ENCODE peak calls at places on chromosomes 13 and 19, in seven cellular contexts. One of them, this sample, is unnamed.

GRCh38 chr19:13376537-13376936 is 129.7 kb downstream of the CACNA1A start:
- DNase-seq in mesendoderm: no peak
- DNase-seq in IMR-90: no peak
- DNase-seq in neuronal stem cell: no peak
- DNase-seq in H1: no peak
- DNase-seq in mesenchymal stem cell: no peak
- DNase-seq in H9: no peak
- DNase-seq in this sample: no peak

GRCh38 chr19:42028304-42029216 is 34.5 kb upstream of the ATP1A3 start:
- DNase-seq in mesendoderm: peak; percentile 80
- DNase-seq in IMR-90: no peak
- DNase-seq in neuronal stem cell: peak; percentile 33
- DNase-seq in H1: peak; percentile 44
- DNase-seq in mesenchymal stem cell: no peak
- DNase-seq in H9: peak; percentile 89
- DNase-seq in this sample: no peak

GRCh38 chr19:33577947-33578346 is 43.8 kb upstream of the CHST8 start:
- DNase-seq in mesendoderm: no peak
- DNase-seq in IMR-90: no peak
- DNase-seq in neuronal stem cell: no peak
- DNase-seq in H1: no peak
- DNase-seq in mesenchymal stem cell: no peak
- DNase-seq in H9: no peak
- DNase-seq in this sample: no peak

GRCh38 chr13:47437411-47437810 is 540.6 kb upstream of the HTR2A start:
- DNase-seq in mesendoderm: no peak
- DNase-seq in IMR-90: peak; percentile 89
- DNase-seq in neuronal stem cell: no peak
- DNase-seq in H1: no peak
- DNase-seq in mesenchymal stem cell: peak; percentile 50
- DNase-seq in H9: no peak
- DNase-seq in this sample: no peak

GRCh38 chr13:75959861-75960481 is 323.8 kb downstream of the LMO7 start:
- DNase-seq in mesendoderm: no peak
- DNase-seq in IMR-90: no peak
- DNase-seq in neuronal stem cell: no peak
- DNase-seq in H1: no peak
- DNase-seq in mesenchymal stem cell: no peak
- DNase-seq in H9: no peak
- DNase-seq in this sample: no peak

GRCh38 chr19:35845215-35846037 is 6.9 kb downstream of the NPHS1 start:
- DNase-seq in mesendoderm: peak; percentile 25
- DNase-seq in IMR-90: no peak
- DNase-seq in neuronal stem cell: no peak
- DNase-seq in H1: no peak
- DNase-seq in mesenchymal stem cell: peak; percentile 8
- DNase-seq in H9: peak; percentile 70
- DNase-seq in this sample: peak; percentile 9

GRCh38 chr13:35894636-35895035 is 236.5 kb downstream of the DCLK1 start:
- DNase-seq in mesendoderm: no peak
- DNase-seq in IMR-90: peak; percentile 7
- DNase-seq in neuronal stem cell: no peak
- DNase-seq in H1: no peak
- DNase-seq in mesenchymal stem cell: no peak
- DNase-seq in H9: no peak
- DNase-seq in this sample: no peak

GRCh38 chr13:30021611-30022010 is 171.2 kb upstream of the UBL3 start:
- DNase-seq in mesendoderm: no peak
- DNase-seq in IMR-90: peak; percentile 37
- DNase-seq in neuronal stem cell: no peak
- DNase-seq in H1: no peak
- DNase-seq in mesenchymal stem cell: no peak
- DNase-seq in H9: no peak
- DNase-seq in this sample: no peak

GRCh38 chr19:38433268-38433733 is at the start of gene RYR1:
- DNase-seq in mesendoderm: peak; percentile 90
- DNase-seq in IMR-90: no peak
- DNase-seq in neuronal stem cell: peak; percentile 68
- DNase-seq in H1: no peak
- DNase-seq in mesenchymal stem cell: no peak
- DNase-seq in H9: peak; percentile 97
- DNase-seq in this sample: no peak

GRCh38 chr19:6834433-6834832 is 52.9 kb upstream of the ADGRE1 start:
- DNase-seq in mesendoderm: no peak
- DNase-seq in IMR-90: no peak
- DNase-seq in neuronal stem cell: no peak
- DNase-seq in H1: no peak
- DNase-seq in mesenchymal stem cell: no peak
- DNase-seq in H9: no peak
- DNase-seq in this sample: no peak

GRCh38 chr19:35846038-35846668 is 6.2 kb downstream of the NPHS1 start:
- DNase-seq in mesendoderm: peak; percentile 49
- DNase-seq in IMR-90: no peak
- DNase-seq in neuronal stem cell: no peak
- DNase-seq in H1: no peak
- DNase-seq in mesenchymal stem cell: peak; percentile 8
- DNase-seq in H9: peak; percentile 71
- DNase-seq in this sample: no peak

GRCh38 chr19:15200575-15201364 is at the start of gene NOTCH3:
- DNase-seq in mesendoderm: peak; percentile 43
- DNase-seq in IMR-90: no peak
- DNase-seq in neuronal stem cell: peak; percentile 51
- DNase-seq in H1: no peak
- DNase-seq in mesenchymal stem cell: no peak
- DNase-seq in H9: peak; percentile 51
- DNase-seq in this sample: no peak

GRCh38 chr19:2289714-2290435 is 7.9 kb upstream of the PEAK3 start:
- DNase-seq in mesendoderm: no peak
- DNase-seq in IMR-90: no peak
- DNase-seq in neuronal stem cell: no peak
- DNase-seq in H1: no peak
- DNase-seq in mesenchymal stem cell: no peak
- DNase-seq in H9: no peak
- DNase-seq in this sample: no peak

GRCh38 chr19:7975037-7975436 is 30.4 kb downstream of the ELAVL1 start:
- DNase-seq in mesendoderm: no peak
- DNase-seq in IMR-90: no peak
- DNase-seq in neuronal stem cell: no peak
- DNase-seq in H1: no peak
- DNase-seq in mesenchymal stem cell: no peak
- DNase-seq in H9: no peak
- DNase-seq in this sample: no peak

GRCh38 chr13:104871456-104871855 is 1664.0 kb downstream of the EFNB2 start:
- DNase-seq in mesendoderm: no peak
- DNase-seq in IMR-90: no peak
- DNase-seq in neuronal stem cell: no peak
- DNase-seq in H1: no peak
- DNase-seq in mesenchymal stem cell: no peak
- DNase-seq in H9: no peak
- DNase-seq in this sample: no peak

GRCh38 chr13:26989261-26990007 is 182.2 kb downstream of the USP12 start:
- DNase-seq in mesendoderm: no peak
- DNase-seq in IMR-90: no peak
- DNase-seq in neuronal stem cell: no peak
- DNase-seq in H1: no peak
- DNase-seq in mesenchymal stem cell: no peak
- DNase-seq in H9: no peak
- DNase-seq in this sample: no peak

GRCh38 chr13:58324130-58324529 is 692.6 kb downstream of the PCDH17 start:
- DNase-seq in mesendoderm: no peak
- DNase-seq in IMR-90: no peak
- DNase-seq in neuronal stem cell: no peak
- DNase-seq in H1: no peak
- DNase-seq in mesenchymal stem cell: peak; percentile 17
- DNase-seq in H9: no peak
- DNase-seq in this sample: peak; percentile 72

GRCh38 chr13:49649244-49649962 is 21.1 kb downstream of the ARL11 start:
- DNase-seq in mesendoderm: peak; percentile 70
- DNase-seq in IMR-90: peak; percentile 68
- DNase-seq in neuronal stem cell: no peak
- DNase-seq in H1: no peak
- DNase-seq in mesenchymal stem cell: peak; percentile 67
- DNase-seq in H9: no peak
- DNase-seq in this sample: peak; percentile 55

GRCh38 chr13:29457299-29457698 is 138.2 kb downstream of the SLC7A1 start:
- DNase-seq in mesendoderm: no peak
- DNase-seq in IMR-90: peak; percentile 79
- DNase-seq in neuronal stem cell: no peak
- DNase-seq in H1: no peak
- DNase-seq in mesenchymal stem cell: peak; percentile 74
- DNase-seq in H9: no peak
- DNase-seq in this sample: peak; percentile 79

GRCh38 chr19:13537454-13537853 is 31.2 kb upstream of the CACNA1A start:
- DNase-seq in mesendoderm: peak; percentile 60
- DNase-seq in IMR-90: no peak
- DNase-seq in neuronal stem cell: no peak
- DNase-seq in H1: no peak
- DNase-seq in mesenchymal stem cell: no peak
- DNase-seq in H9: peak; percentile 64
- DNase-seq in this sample: no peak

GRCh38 chr13:51959773-51960172 is 51.5 kb downstream of the ATP7B start:
- DNase-seq in mesendoderm: peak; percentile 21
- DNase-seq in IMR-90: no peak
- DNase-seq in neuronal stem cell: no peak
- DNase-seq in H1: no peak
- DNase-seq in mesenchymal stem cell: no peak
- DNase-seq in H9: no peak
- DNase-seq in this sample: no peak

DNA sequence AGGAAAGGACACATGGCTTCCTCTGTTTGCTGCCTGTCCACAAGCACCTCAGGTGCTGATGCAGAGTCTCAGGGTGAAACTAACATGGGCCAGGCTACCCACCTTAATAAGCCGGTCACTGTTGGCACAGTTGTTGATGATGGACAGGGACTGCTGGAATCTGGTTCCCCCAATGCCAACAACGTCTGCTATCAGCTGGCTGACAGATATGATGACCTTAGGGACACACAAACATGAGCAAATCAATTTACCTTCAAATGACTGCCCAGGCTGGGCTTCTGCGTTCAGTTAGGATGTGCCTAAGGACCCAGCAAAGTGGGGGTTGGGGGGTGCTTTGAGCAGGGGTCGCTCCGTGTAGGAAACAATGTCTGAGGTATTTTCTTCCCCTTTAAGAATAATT is 77.1 kb upstream of the SLC15A1 start:
- DNase-seq in mesendoderm: no peak
- DNase-seq in IMR-90: no peak
- DNase-seq in neuronal stem cell: no peak
- DNase-seq in H1: no peak
- DNase-seq in mesenchymal stem cell: no peak
- DNase-seq in H9: no peak
- DNase-seq in this sample: no peak
- H3K18ac ChIP-seq in mesendoderm: no peak overlapping the region
- H3K18ac ChIP-seq in IMR-90: no peak overlapping the region
- H3K18ac ChIP-seq in neuronal stem cell: no peak overlapping the region
- H3K18ac ChIP-seq in H1: no peak overlapping the region
- H3K18ac ChIP-seq in mesenchymal stem cell: no peak overlapping the region
- H3K18ac ChIP-seq in H9: no peak overlapping the region
- H3K18ac ChIP-seq in this sample: no peak overlapping the region

GRCh38 chr19:16682539-16682938 is 21.6 kb downstream of the TMEM38A start:
- DNase-seq in mesendoderm: no peak
- DNase-seq in IMR-90: no peak
- DNase-seq in neuronal stem cell: no peak
- DNase-seq in H1: no peak
- DNase-seq in mesenchymal stem cell: no peak
- DNase-seq in H9: no peak
- DNase-seq in this sample: no peak

GRCh38 chr19:16678498-16678897 is 17.6 kb downstream of the TMEM38A start:
- DNase-seq in mesendoderm: no peak
- DNase-seq in IMR-90: no peak
- DNase-seq in neuronal stem cell: no peak
- DNase-seq in H1: no peak
- DNase-seq in mesenchymal stem cell: no peak
- DNase-seq in H9: no peak
- DNase-seq in this sample: peak; percentile 74

GRCh38 chr19:16676101-16676798 is 15.3 kb downstream of the TMEM38A start:
- DNase-seq in mesendoderm: no peak
- DNase-seq in IMR-90: no peak
- DNase-seq in neuronal stem cell: no peak
- DNase-seq in H1: no peak
- DNase-seq in mesenchymal stem cell: no peak
- DNase-seq in H9: no peak
- DNase-seq in this sample: peak; percentile 86

GRCh38 chr19:16677060-16677459 is 16.1 kb downstream of the TMEM38A start:
- DNase-seq in mesendoderm: no peak
- DNase-seq in IMR-90: no peak
- DNase-seq in neuronal stem cell: no peak
- DNase-seq in H1: no peak
- DNase-seq in mesenchymal stem cell: no peak
- DNase-seq in H9: no peak
- DNase-seq in this sample: no peak

GRCh38 chr19:16679811-16680210 is 18.9 kb downstream of the TMEM38A start:
- DNase-seq in mesendoderm: no peak
- DNase-seq in IMR-90: no peak
- DNase-seq in neuronal stem cell: no peak
- DNase-seq in H1: no peak
- DNase-seq in mesenchymal stem cell: no peak
- DNase-seq in H9: no peak
- DNase-seq in this sample: no peak
- H4K8ac ChIP-seq in mesendoderm: no peak overlapping the region
- H4K8ac ChIP-seq in IMR-90: no peak overlapping the region
- H4K8ac ChIP-seq in neuronal stem cell: no peak overlapping the region
- H4K8ac ChIP-seq in H1: no peak overlapping the region
- H4K8ac ChIP-seq in mesenchymal stem cell: no peak overlapping the region
- H4K8ac ChIP-seq in H9: no peak overlapping the region
- H4K8ac ChIP-seq in this sample: no peak overlapping the region

DNA sequence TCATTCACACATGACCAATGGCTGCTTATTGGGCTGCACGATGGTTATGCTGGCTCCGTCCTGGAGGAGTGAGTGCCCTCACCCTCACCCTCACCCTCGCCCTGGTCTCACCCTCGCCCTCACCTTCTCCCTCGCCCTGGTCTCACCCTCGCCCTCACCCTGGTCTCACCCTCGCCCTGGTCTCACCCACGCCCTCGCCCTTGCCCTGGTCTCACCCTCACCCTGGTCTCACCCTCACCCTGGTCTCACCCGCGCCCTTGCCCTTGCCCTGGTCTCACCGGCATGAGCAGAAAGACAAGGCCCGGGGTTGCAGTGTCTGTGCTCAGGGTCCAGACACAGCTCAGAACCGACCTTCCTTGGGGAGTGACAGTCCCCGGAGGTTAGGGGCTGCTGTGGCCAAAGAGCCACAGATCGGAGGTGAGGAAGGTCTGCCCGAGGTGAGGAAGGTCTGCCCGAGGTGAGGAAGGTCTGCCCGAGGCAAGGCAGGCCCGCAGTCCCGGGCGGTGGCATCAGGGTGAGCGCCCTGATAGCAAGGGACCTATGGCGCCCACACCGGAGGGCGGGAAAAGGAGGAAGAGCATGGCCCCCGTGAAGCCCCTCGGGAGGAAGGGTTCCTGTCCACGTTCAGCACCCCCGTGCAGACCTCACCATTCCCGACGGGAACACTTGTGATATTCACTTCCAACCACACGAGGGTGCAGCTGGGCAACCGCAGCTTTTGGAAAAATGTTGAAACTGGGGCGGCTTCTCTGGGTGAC is 65.6 kb downstream of the MCF2L start:
- DNase-seq in mesendoderm: peak; percentile 64
- DNase-seq in IMR-90: peak; percentile 56
- DNase-seq in neuronal stem cell: peak; percentile 33
- DNase-seq in H1: no peak
- DNase-seq in mesenchymal stem cell: peak; percentile 52
- DNase-seq in H9: peak; percentile 60
- DNase-seq in this sample: peak; percentile 56
- H3K18ac ChIP-seq in mesendoderm: no peak overlapping the region
- H3K18ac ChIP-seq in IMR-90: no peak overlapping the region
- H3K18ac ChIP-seq in neuronal stem cell: no peak overlapping the region
- H3K18ac ChIP-seq in H1: no peak overlapping the region
- H3K18ac ChIP-seq in mesenchymal stem cell: no peak overlapping the region
- H3K18ac ChIP-seq in H9: no peak overlapping the region
- H3K18ac ChIP-seq in this sample: no peak overlapping the region

GRCh38 chr19:22026687-22027086 is 15.9 kb upstream of the ZNF208 start:
- DNase-seq in mesendoderm: no peak
- DNase-seq in IMR-90: no peak
- DNase-seq in neuronal stem cell: no peak
- DNase-seq in H1: no peak
- DNase-seq in mesenchymal stem cell: no peak
- DNase-seq in H9: no peak
- DNase-seq in this sample: peak; percentile 71
- H4K8ac ChIP-seq in mesendoderm: no peak overlapping the region
- H4K8ac ChIP-seq in IMR-90: no peak overlapping the region
- H4K8ac ChIP-seq in neuronal stem cell: no peak overlapping the region
- H4K8ac ChIP-seq in H1: no peak overlapping the region
- H4K8ac ChIP-seq in mesenchymal stem cell: no peak overlapping the region
- H4K8ac ChIP-seq in H9: no peak overlapping the region
- H4K8ac ChIP-seq in this sample: no peak overlapping the region

This sample was measured in trophoblast cell.